ENCODE peak calls at places on chromosomes 3 and 15, in five cellular contexts. D, T, Y, L and B are unnamed samples.

GRCh38 chr3:171309906-171310359 is 150.3 kb downstream of the TNIK start:
- DNase-seq in Y (no peak), L (no peak), T (no peak), D (no peak), B (peak; percentile 55)

GRCh38 chr3:174126990-174127758 is 729.6 kb downstream of the NLGN1 start:
- DNase-seq in Y (no peak), D (no peak), T (no peak), L (no peak), B (no peak)

GRCh38 chr15:60363024-60363674 is 34.6 kb downstream of the ANXA2 start:
- DNase-seq in Y (no peak), D (no peak), T (peak; percentile 42), L (no peak), B (peak; percentile 89)

GRCh38 chr3:30081904-30082303 is 524.5 kb upstream of the TGFBR2 start:
- DNase-seq in T (no peak), L (peak; percentile 42), D (no peak), Y (no peak), B (no peak)

GRCh38 chr3:152539191-152539764 is 270.5 kb downstream of the MBNL1 start:
- DNase-seq in D (no peak), T (no peak), L (peak; percentile 17), Y (no peak), B (no peak)

GRCh38 chr3:143090486-143090885 is 29.1 kb upstream of the CHST2 start:
- DNase-seq in Y (peak; percentile 65), D (no peak), T (peak; percentile 90), L (no peak), B (peak; percentile 52)

GRCh38 chr3:58608648-58609047 is 31.5 kb upstream of the FAM107A start:
- DNase-seq in T (peak; percentile 18), L (no peak), Y (peak; percentile 57), D (no peak), B (peak; percentile 5)

GRCh38 chr3:60027335-60027734 is 977.5 kb upstream of the CFAP20DC start:
- DNase-seq in L (no peak), D (no peak), Y (no peak), T (no peak), B (no peak)

GRCh38 chr3:89947357-89947954 is 840.0 kb downstream of the EPHA3 start:
- DNase-seq in L (no peak), T (no peak), Y (no peak), D (no peak), B (no peak)

GRCh38 chr3:1207904-1208303 is 115.1 kb downstream of the CNTN6 start:
- DNase-seq in T (no peak), D (no peak), L (no peak), Y (no peak), B (no peak)

GRCh38 chr15:76341366-76342045 is 4.9 kb downstream of the ISL2 start:
- DNase-seq in Y (no peak), T (no peak), D (no peak), L (peak; percentile 75), B (no peak)

GRCh38 chr15:29887719-29888118 is 65.5 kb upstream of the TJP1 start:
- DNase-seq in Y (no peak), T (no peak), L (no peak), D (no peak), B (no peak)

GRCh38 chr3:8210752-8211405 is 290.7 kb upstream of the LMCD1 start:
- DNase-seq in D (no peak), T (no peak), L (no peak), Y (no peak), B (no peak)

GRCh38 chr3:195825191-195825588 is 13.5 kb upstream of the MUC4 start:
- DNase-seq in T (no peak), Y (no peak), D (no peak), L (no peak), B (no peak)

GRCh38 chr3:108410531-108410984 is 99.8 kb downstream of the MYH15 start:
- DNase-seq in L (no peak), T (no peak), D (no peak), Y (no peak), B (peak; percentile 37)

GRCh38 chr15:96583671-96584070 is 253.2 kb downstream of the NR2F2 start:
- DNase-seq in T (no peak), L (peak; percentile 22), Y (no peak), D (no peak), B (no peak)

GRCh38 chr3:101809178-101810022 is 30.4 kb downstream of the NXPE3 start:
- DNase-seq in D (peak; percentile 38), L (peak; percentile 77), Y (peak; percentile 10), T (peak; percentile 50), B (peak; percentile 36)

GRCh38 chr15:61654004-61654740 is 406.1 kb downstream of the VPS13C start:
- DNase-seq in Y (no peak), T (no peak), D (no peak), L (peak; percentile 44), B (no peak)

GRCh38 chr3:14539384-14540208 is 546 bp downstream of the GRIP2 start:
- DNase-seq in L (no peak), Y (no peak), D (no peak), T (no peak), B (no peak)